ENCODE peak calls at places on chromosomes 3 and 15, in nine cellular contexts. B, D, S, R, V, W, O, A and P are unnamed samples.

GRCh38 chr15:78065284-78065872 is 12.1 kb downstream of the TBC1D2B start:
- DNase-seq in B (peak), D (no peak), S (peak), R (peak), V (peak), W (no peak), O (peak), A (peak), P (peak)

GRCh38 chr3:36969540-36970432 is 23.1 kb downstream of the EPM2AIP1 start:
- DNase-seq in B (no peak), D (peak), S (peak), R (peak), V (peak), W (no peak), O (peak), A (no peak), P (peak)

GRCh38 chr3:94185753-94186152 is 122.9 kb downstream of the NSUN3 start:
- DNase-seq in B (no peak), D (no peak), S (no peak), R (no peak), V (no peak), W (no peak), O (no peak), A (no peak), P (no peak)

GRCh38 chr3:126480864-126481263 is 5.2 kb upstream of the ZXDC start:
- DNase-seq in B (no peak), D (no peak), S (no peak), R (no peak), V (no peak), W (no peak), O (no peak), A (no peak), P (no peak)

GRCh38 chr3:164365242-164365641 is 713.1 kb downstream of the SI start:
- DNase-seq in B (no peak), D (no peak), S (no peak), R (no peak), V (no peak), W (no peak), O (no peak), A (no peak), P (no peak)

GRCh38 chr15:36643551-36643950 is 64.1 kb downstream of the CDIN1 start:
- DNase-seq in B (no peak), D (no peak), S (no peak), R (no peak), V (no peak), W (peak), O (no peak), A (no peak), P (peak)

GRCh38 chr3:194089357-194090177 is 46.4 kb upstream of the HES1 start:
- DNase-seq in B (peak), D (no peak), S (peak), R (peak), V (peak), W (peak), O (peak), A (peak), P (peak)

GRCh38 chr3:157318639-157319288 is 117.9 kb upstream of the PTX3 start:
- DNase-seq in B (no peak), D (no peak), S (no peak), R (no peak), V (no peak), W (no peak), O (no peak), A (no peak), P (no peak)

GRCh38 chr3:57109437-57110199 is 49.2 kb downstream of the SPATA12 start:
- DNase-seq in B (no peak), D (no peak), S (no peak), R (no peak), V (no peak), W (no peak), O (no peak), A (no peak), P (no peak)

GRCh38 chr15:66749841-66750575 is 48.0 kb downstream of the SMAD6 start:
- DNase-seq in B (no peak), D (no peak), S (no peak), R (peak), V (no peak), W (no peak), O (no peak), A (no peak), P (no peak)

GRCh38 chr15:59104912-59105732 is at the start of gene CCNB2:
- DNase-seq in B (peak), D (peak), S (peak), R (peak), V (peak), W (peak), O (peak), A (peak), P (peak)
- TF ChIP-seq POLR2A in B (no peak), D (no peak), S (no peak), R (no peak), V (peak), W (peak), O (no peak), A (no peak), P (peak)

GRCh38 chr15:65578904-65579728 is 31.8 kb downstream of the INTS14 start:
- DNase-seq in B (no peak), D (no peak), S (no peak), R (no peak), V (peak), W (no peak), O (no peak), A (no peak), P (no peak)
- TF ChIP-seq POLR2A in B (no peak), D (no peak), S (no peak), R (no peak), V (no peak), W (no peak), O (no peak), A (no peak), P (no peak)

GRCh38 chr3:13420051-13420816 is at the start of gene NUP210:
- DNase-seq in B (no peak), D (peak), S (peak), R (peak), V (no peak), W (no peak), O (peak), A (no peak), P (no peak)
- TF ChIP-seq POLR2A in B (no peak), D (no peak), S (no peak), R (no peak), V (no peak), W (peak), O (no peak), A (no peak), P (no peak)

DNA sequence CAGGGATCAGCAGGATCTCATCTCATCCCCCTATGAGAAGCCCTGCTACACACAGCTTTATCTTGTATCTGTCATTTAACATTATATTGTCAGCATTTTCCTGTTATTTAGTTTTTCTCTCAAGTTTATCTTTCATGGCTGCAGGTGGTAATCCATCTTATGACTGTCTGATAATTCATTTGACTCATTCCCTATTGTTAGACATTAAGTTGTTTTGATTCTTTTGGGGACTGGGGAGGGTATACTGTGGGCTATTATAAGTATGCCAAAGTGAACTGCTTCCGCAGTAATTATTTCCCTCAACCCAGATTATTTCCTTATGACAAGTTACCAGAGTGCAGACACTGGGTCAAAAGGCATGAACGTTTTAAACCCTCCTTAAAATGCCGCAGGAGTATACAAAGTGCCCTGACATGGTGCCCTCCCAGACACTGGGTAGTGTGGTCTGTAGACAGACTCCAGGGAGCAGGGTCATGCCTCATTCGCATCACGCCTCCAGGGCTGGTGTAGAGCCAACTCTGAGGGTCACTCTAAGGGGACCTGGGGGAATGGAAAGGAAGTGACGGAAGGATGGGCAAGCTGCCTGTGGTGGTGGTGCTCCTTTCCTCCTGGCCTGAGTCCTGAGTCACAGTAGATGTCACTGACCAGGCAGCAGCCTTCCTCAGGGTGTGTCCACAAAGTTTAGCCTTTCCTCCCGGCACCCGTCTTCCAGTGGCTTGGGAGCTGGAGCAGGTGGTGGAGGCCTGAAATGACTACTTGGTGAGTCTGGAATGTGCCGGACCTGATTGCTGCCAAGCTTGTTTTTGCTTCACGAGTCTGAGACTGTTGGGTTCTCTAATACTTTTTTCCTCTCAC is 11.6 kb downstream of the GPR160 start:
- DNase-seq in B (no peak), D (no peak), S (no peak), R (no peak), V (peak), W (no peak), O (no peak), A (no peak), P (peak)
- TF ChIP-seq POLR2A in B (no peak), D (no peak), S (no peak), R (no peak), V (no peak), W (no peak), O (no peak), A (no peak), P (no peak)

DNA sequence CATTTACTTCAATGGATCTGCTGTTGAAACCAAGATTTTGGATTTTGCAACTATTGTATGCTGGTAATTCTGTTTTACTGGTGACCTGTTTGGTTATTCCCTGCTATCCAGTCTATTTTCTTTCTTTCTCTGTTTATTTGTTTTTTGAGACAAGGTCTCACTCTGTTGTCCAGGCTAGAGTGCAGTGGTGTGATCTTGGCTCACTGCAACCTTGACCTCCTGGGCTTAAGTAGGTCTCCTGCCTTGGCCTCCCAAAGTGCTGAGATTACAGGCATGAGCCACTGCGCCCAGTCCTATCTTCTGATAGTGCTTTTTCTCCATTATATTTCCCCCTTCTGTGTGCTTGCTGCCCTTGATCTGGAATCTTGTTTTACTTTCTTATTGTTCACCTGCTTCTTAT is 15.6 kb downstream of the USP13 start:
- DNase-seq in B (no peak), D (no peak), S (no peak), R (no peak), V (no peak), W (no peak), O (no peak), A (no peak), P (no peak)
- TF ChIP-seq POLR2A in B (no peak), D (no peak), S (no peak), R (no peak), V (no peak), W (no peak), O (no peak), A (no peak), P (no peak)

GRCh38 chr3:170429050-170429449 is 10.4 kb downstream of the CLDN11 start:
- DNase-seq in B (no peak), D (no peak), S (no peak), R (no peak), V (peak), W (peak), O (no peak), A (no peak), P (no peak)
- TF ChIP-seq POLR2A in B (no peak), D (no peak), S (no peak), R (no peak), V (no peak), W (no peak), O (no peak), A (no peak), P (no peak)

GRCh38 chr15:87618203-87618725 is 638.3 kb downstream of the NTRK3 start:
- DNase-seq in B (no peak), D (no peak), S (no peak), R (no peak), V (no peak), W (no peak), O (no peak), A (no peak), P (no peak)
- TF ChIP-seq POLR2A in B (no peak), D (no peak), S (no peak), R (no peak), V (no peak), W (no peak), O (no peak), A (no peak), P (no peak)

GRCh38 chr3:65537109-65537508 is 501.6 kb downstream of the MAGI1 start:
- DNase-seq in B (no peak), D (no peak), S (no peak), R (no peak), V (no peak), W (no peak), O (no peak), A (no peak), P (no peak)

GRCh38 chr3:65532164-65532563 is 506.6 kb downstream of the MAGI1 start:
- DNase-seq in B (no peak), D (no peak), S (no peak), R (no peak), V (no peak), W (no peak), O (no peak), A (no peak), P (no peak)

GRCh38 chr3:65532749-65533148 is 506.0 kb downstream of the MAGI1 start:
- DNase-seq in B (no peak), D (no peak), S (no peak), R (no peak), V (no peak), W (no peak), O (no peak), A (no peak), P (no peak)

GRCh38 chr3:65535260-65535659 is 503.5 kb downstream of the MAGI1 start:
- DNase-seq in B (no peak), D (no peak), S (no peak), R (no peak), V (no peak), W (no peak), O (no peak), A (no peak), P (no peak)

GRCh38 chr3:65534825-65535224 is 503.9 kb downstream of the MAGI1 start:
- DNase-seq in B (no peak), D (no peak), S (no peak), R (no peak), V (no peak), W (no peak), O (no peak), A (no peak), P (no peak)
- TF ChIP-seq POLR2A in B (no peak), D (no peak), S (no peak), R (no peak), V (no peak), W (no peak), O (no peak), A (no peak), P (no peak)

GRCh38 chr15:75452968-75453702 is 1.6 kb upstream of the SIN3A start:
- DNase-seq in B (peak), D (peak), S (peak), R (peak), V (peak), W (peak), O (peak), A (peak), P (no peak)

GRCh38 chr15:75452364-75452967 is 976 bp upstream of the SIN3A start:
- DNase-seq in B (peak), D (peak), S (peak), R (peak), V (peak), W (peak), O (peak), A (peak), P (peak)

GRCh38 chr15:75451202-75451673 is 252 bp downstream of the SIN3A start:
- DNase-seq in B (no peak), D (no peak), S (no peak), R (no peak), V (no peak), W (no peak), O (no peak), A (no peak), P (no peak)

GRCh38 chr15:75450307-75451201 is 936 bp downstream of the SIN3A start:
- DNase-seq in B (peak), D (peak), S (peak), R (peak), V (peak), W (peak), O (peak), A (peak), P (peak)

DNA sequence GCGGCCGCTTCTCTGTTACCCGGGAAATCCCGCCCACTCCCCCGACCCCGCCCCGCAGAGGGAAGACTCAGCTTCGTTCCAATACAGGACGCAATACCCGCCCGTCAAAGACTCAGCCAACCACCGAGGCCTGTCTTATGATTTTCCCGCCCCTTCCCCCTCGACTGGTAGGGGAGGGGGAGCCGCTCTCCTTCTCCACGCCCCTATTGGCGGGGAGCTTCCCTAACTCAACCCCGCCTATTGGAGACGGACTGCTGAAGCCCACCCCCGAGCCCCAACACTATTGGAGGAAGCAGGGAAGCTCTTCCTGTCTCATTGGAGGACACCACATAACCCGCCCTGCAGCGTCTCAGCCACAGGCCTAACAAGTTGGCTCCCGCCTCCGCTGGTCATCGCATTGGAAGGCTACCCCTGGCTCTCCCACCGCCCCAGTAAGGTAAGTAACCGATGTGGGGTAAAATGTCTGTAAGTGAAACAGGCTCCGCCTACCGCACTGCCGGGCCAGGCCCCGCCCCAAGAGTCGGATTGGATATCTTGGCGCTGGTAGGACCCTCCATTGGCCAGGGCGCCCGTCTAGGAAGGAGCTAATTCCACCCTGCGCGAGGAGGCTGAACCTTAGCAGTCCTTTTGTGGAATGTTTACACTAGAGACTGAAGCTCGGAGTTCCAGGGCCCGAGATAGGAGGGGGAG is at the start of gene SIN3A:
- DNase-seq in B (peak), D (peak), S (peak), R (peak), V (peak), W (peak), O (peak), A (peak), P (peak)
- TF ChIP-seq POLR2A in B (peak), D (peak), S (peak), R (no peak), V (no peak), W (no peak), O (no peak), A (no peak), P (peak)